ENCODE peak calls at places on chromosomes 5 and 9, in seven cellular contexts. X is left ventricle myocardium inferior, C is progenitor cell of endocrine pancreas, D is heart right ventricle, U is tibial artery, Z is fibroblast of mammary gland, Y is H9. M is an unnamed sample.

GRCh38 chr5:110956280-110956912 is 115.1 kb upstream of the TSLP start:
- DNase-seq in X (no peak), C (no peak), D (no peak), U (no peak), Z (no peak), Y (peak), M (no peak)

GRCh38 chr9:36217256-36217968 is 26.7 kb downstream of the CLTA start:
- DNase-seq in X (no peak), C (no peak), D (no peak), U (no peak), Z (no peak), Y (no peak), M (no peak)

GRCh38 chr5:52282647-52283046 is 505.1 kb upstream of the ITGA1 start:
- DNase-seq in X (no peak), C (no peak), D (no peak), U (no peak), Z (no peak), Y (no peak), M (no peak)

GRCh38 chr5:141492168-141492885 is 3.4 kb downstream of the PCDHGC5 start:
- DNase-seq in X (no peak), C (no peak), D (no peak), U (no peak), Z (no peak), Y (peak), M (no peak)

GRCh38 chr5:68450245-68450852 is 234.8 kb downstream of the PIK3R1 start:
- DNase-seq in X (no peak), C (no peak), D (no peak), U (no peak), Z (peak), Y (no peak), M (no peak)

GRCh38 chr5:59065551-59065950 is 482.7 kb downstream of the RAB3C start:
- DNase-seq in X (no peak), C (no peak), D (no peak), U (no peak), Z (peak), Y (no peak), M (no peak)

GRCh38 chr5:39624268-39624886 is 199.6 kb upstream of the DAB2 start:
- DNase-seq in X (no peak), C (no peak), D (no peak), U (no peak), Z (peak), Y (no peak), M (no peak)

GRCh38 chr9:90022474-90022873 is 417.7 kb downstream of the GADD45G start:
- DNase-seq in X (no peak), C (no peak), D (no peak), U (no peak), Z (no peak), Y (no peak), M (no peak)

GRCh38 chr5:18314192-18314778 is 680.0 kb downstream of the TAF11L14 start:
- DNase-seq in X (no peak), C (no peak), D (no peak), U (no peak), Z (peak), Y (no peak), M (no peak)

GRCh38 chr9:4226331-4227250 is 73.3 kb downstream of the GLIS3 start:
- DNase-seq in X (no peak), C (no peak), D (no peak), U (no peak), Z (no peak), Y (peak), M (no peak)

GRCh38 chr9:36317766-36318165 is 59.5 kb upstream of the GNE start:
- DNase-seq in X (peak), C (no peak), D (no peak), U (no peak), Z (no peak), Y (no peak), M (no peak)

GRCh38 chr5:160450164-160450932 is 28.7 kb downstream of the PTTG1 start:
- DNase-seq in X (no peak), C (no peak), D (no peak), U (no peak), Z (no peak), Y (no peak), M (no peak)

GRCh38 chr9:4762108-4762888 is 21.3 kb upstream of the AK3 start:
- DNase-seq in X (peak), C (peak), D (peak), U (peak), Z (peak), Y (peak), M (peak)

GRCh38 chr5:23507278-23507685 is at the start of gene PRDM9:
- DNase-seq in X (peak), C (no peak), D (peak), U (no peak), Z (peak), Y (peak), M (no peak)

GRCh38 chr5:120555345-120555744 is 91.2 kb downstream of the PRR16 start:
- DNase-seq in X (no peak), C (no peak), D (no peak), U (no peak), Z (no peak), Y (no peak), M (no peak)

GRCh38 chr5:123610665-123611406 is 98.9 kb downstream of the CSNK1G3 start:
- DNase-seq in X (no peak), C (no peak), D (peak), U (no peak), Z (peak), Y (no peak), M (no peak)

GRCh38 chr5:34412769-34413168 is 243.4 kb upstream of the RAI14 start:
- DNase-seq in X (no peak), C (no peak), D (no peak), U (no peak), Z (no peak), Y (no peak), M (no peak)

GRCh38 chr9:3769646-3770045 is 243.8 kb upstream of the RFX3 start:
- DNase-seq in X (no peak), C (no peak), D (no peak), U (no peak), Z (no peak), Y (no peak), M (no peak)

GRCh38 chr5:33370135-33370472 is 70.7 kb upstream of the TARS1 start:
- DNase-seq in X (no peak), C (no peak), D (no peak), U (peak), Z (peak), Y (no peak), M (no peak)

GRCh38 chr5:3035452-3035851 is 284.0 kb upstream of the IRX2 start:
- DNase-seq in X (no peak), C (no peak), D (no peak), U (no peak), Z (no peak), Y (no peak), M (no peak)

GRCh38 chr5:54148858-54149257 is 161.5 kb downstream of the ARL15 start:
- DNase-seq in X (no peak), C (no peak), D (no peak), U (no peak), Z (peak), Y (no peak), M (no peak)

GRCh38 chr9:81538929-81539716 is 150.2 kb downstream of the TLE1 start:
- DNase-seq in X (no peak), C (no peak), D (no peak), U (no peak), Z (no peak), Y (no peak), M (no peak)

GRCh38 chr5:88188458-88189132 is 80.0 kb downstream of the TMEM161B start:
- DNase-seq in X (no peak), C (no peak), D (no peak), U (no peak), Z (peak), Y (no peak), M (no peak)

GRCh38 chr5:125310749-125311148 is 564.3 kb upstream of the ZNF608 start:
- DNase-seq in X (no peak), C (no peak), D (no peak), U (no peak), Z (no peak), Y (no peak), M (no peak)

GRCh38 chr5:102911973-102912372 is 156.9 kb downstream of the PAM start:
- DNase-seq in X (no peak), C (no peak), D (no peak), U (no peak), Z (peak), Y (no peak), M (no peak)

GRCh38 chr9:105296889-105297288 is 52.4 kb downstream of the SLC44A1 start:
- DNase-seq in X (no peak), C (no peak), D (no peak), U (no peak), Z (peak), Y (no peak), M (no peak)

GRCh38 chr5:55853271-55853670 is 2.1 kb downstream of the IL31RA start:
- DNase-seq in X (no peak), C (no peak), D (no peak), U (no peak), Z (peak), Y (no peak), M (no peak)

GRCh38 chr5:88555658-88556057 is 287.0 kb upstream of the TMEM161B start:
- DNase-seq in X (no peak), C (no peak), D (no peak), U (no peak), Z (no peak), Y (peak), M (no peak)

GRCh38 chr5:153463806-153464205 is 26.7 kb upstream of the GRIA1 start:
- DNase-seq in X (no peak), C (no peak), D (no peak), U (no peak), Z (peak), Y (no peak), M (no peak)

GRCh38 chr9:133786936-133787748 is 49.0 kb upstream of the SARDH start:
- DNase-seq in X (no peak), C (no peak), D (no peak), U (no peak), Z (no peak), Y (no peak), M (no peak)

GRCh38 chr5:76601470-76601869 is 21.7 kb downstream of the F2RL2 start:
- DNase-seq in X (no peak), C (no peak), D (peak), U (no peak), Z (peak), Y (peak), M (no peak)

GRCh38 chr9:113269871-113270270 is 5.5 kb downstream of the CDC26 start:
- DNase-seq in X (no peak), C (no peak), D (no peak), U (no peak), Z (no peak), Y (no peak), M (no peak)

GRCh38 chr9:92734931-92735906 is 29.4 kb downstream of the BICD2 start:
- DNase-seq in X (no peak), C (no peak), D (no peak), U (no peak), Z (no peak), Y (peak), M (no peak)

GRCh38 chr5:78182838-78183237 is 111.7 kb downstream of the AP3B1 start:
- DNase-seq in X (no peak), C (no peak), D (no peak), U (no peak), Z (peak), Y (no peak), M (no peak)

GRCh38 chr9:75053869-75054268 is 25.8 kb upstream of the CARNMT1 start:
- DNase-seq in X (no peak), C (no peak), D (no peak), U (no peak), Z (no peak), Y (no peak), M (no peak)

GRCh38 chr5:160629007-160629402 is 207.3 kb downstream of the PTTG1 start:
- DNase-seq in X (no peak), C (no peak), D (no peak), U (no peak), Z (no peak), Y (no peak), M (no peak)

GRCh38 chr5:166369326-166369725 is 1922.1 kb upstream of the WWC1 start:
- DNase-seq in X (no peak), C (no peak), D (no peak), U (no peak), Z (no peak), Y (no peak), M (no peak)

DNA sequence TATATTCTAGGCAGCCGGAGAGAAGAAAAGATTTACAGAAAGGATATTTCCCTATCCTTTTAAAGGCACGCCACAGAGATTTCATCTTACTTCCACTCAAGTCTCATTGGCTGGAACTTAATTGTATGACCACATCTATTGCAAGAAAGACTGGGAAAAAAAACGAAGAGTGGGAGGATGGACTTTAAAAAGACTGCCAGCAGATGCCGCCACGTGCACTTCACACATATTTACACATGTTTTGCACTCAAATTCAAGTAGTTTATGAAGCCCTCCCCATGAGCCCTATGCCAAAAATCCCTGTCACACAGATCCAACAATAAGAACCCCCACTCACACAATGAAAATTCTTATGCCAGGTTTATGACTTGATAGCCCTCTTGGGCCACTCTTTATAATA is 138.5 kb upstream of the TYRP1 start:
- DNase-seq in X (no peak), C (no peak), D (no peak), U (no peak), Z (peak), Y (peak), M (no peak)
- TF ChIP-seq CTCF in X (peak), C (peak), D (no peak), U (no peak), Z (no peak), Y (peak), M (no peak)

DNA sequence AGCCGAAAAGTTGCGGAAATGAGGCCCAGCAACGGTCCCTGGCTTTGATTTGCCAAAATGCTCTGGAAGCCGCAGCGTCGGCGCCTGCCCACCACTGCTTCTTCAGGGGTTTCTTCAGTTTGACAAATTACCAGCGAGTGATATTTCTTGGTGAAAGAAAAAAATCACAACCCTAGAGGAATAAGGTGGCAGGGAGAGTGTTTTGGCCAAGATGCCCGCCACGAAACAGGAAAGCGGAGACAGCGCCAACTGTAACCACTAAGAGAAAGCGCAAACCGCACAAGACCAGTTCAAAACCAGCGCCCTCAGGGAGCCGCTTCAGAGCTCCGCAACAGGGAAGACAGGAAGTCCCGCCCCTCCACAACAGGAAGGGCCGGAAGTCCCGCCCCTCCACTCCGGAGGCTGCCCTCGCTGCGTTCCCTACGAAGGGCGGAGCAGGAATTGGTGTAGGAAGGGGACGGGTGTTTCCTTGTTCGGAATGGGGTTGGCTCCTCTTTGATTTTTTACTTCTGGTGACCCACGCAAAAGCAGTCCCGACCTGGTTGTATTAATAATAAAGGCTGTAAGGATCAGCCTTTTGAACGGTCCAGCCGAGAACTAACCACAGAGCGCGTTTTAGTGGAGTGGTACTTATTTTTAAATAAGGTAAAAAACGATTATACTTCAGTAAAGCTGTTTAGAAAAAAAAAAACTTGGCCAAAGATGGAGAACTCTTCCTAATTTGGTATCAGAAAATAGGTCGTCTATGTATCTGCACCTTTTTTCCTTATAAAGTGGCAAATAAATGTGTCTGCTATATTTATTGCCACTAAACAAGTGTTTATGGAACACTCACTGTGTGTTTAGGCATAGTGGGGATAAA is at the start of gene C5orf34:
- DNase-seq in X (peak), C (peak), D (peak), U (peak), Z (peak), Y (peak), M (peak)
- TF ChIP-seq CTCF in X (no peak), C (no peak), D (no peak), U (no peak), Z (no peak), Y (no peak), M (no peak)

GRCh38 chr5:35600591-35600990 is 17.1 kb upstream of the SPEF2 start:
- DNase-seq in X (no peak), C (no peak), D (no peak), U (no peak), Z (no peak), Y (no peak), M (no peak)

GRCh38 chr5:35593338-35593737 is 24.3 kb upstream of the SPEF2 start:
- DNase-seq in X (no peak), C (no peak), D (no peak), U (no peak), Z (no peak), Y (no peak), M (no peak)

GRCh38 chr5:35598707-35599370 is 18.8 kb upstream of the SPEF2 start:
- DNase-seq in X (no peak), C (no peak), D (no peak), U (no peak), Z (no peak), Y (peak), M (no peak)
- TF ChIP-seq CTCF in X (no peak), C (peak), D (no peak), U (no peak), Z (no peak), Y (peak), M (no peak)

DNA sequence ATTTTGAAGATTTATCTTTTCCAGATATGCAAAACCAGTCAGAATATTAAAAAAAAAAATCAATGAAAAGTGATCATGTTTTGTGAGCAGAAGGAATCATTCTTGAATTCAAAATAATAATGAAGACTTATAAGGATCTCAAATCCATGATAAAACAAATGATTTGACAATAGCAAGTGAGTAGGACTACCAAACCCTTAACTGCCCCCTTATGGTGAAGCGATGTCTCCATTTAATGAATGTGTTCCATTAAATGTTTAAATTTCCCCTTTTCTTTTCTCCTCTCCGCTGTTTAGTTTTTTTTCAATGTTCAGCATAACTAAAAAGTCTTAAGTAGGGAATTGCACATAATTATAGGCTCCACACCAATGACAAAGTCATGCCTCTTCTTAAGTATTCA is 12.2 kb upstream of the MARCHF3 start:
- DNase-seq in X (no peak), C (no peak), D (no peak), U (no peak), Z (peak), Y (no peak), M (no peak)
- TF ChIP-seq CTCF in X (peak), C (no peak), D (peak), U (peak), Z (peak), Y (peak), M (no peak)

GRCh38 chr5:5570646-5571045 is 148.2 kb downstream of the ICE1 start:
- DNase-seq in X (no peak), C (no peak), D (no peak), U (no peak), Z (no peak), Y (no peak), M (no peak)

GRCh38 chr5:5572983-5573797 is 150.7 kb downstream of the ICE1 start:
- DNase-seq in X (peak), C (no peak), D (peak), U (no peak), Z (no peak), Y (no peak), M (no peak)

GRCh38 chr5:5575461-5575860 is 153.0 kb downstream of the ICE1 start:
- DNase-seq in X (no peak), C (no peak), D (no peak), U (no peak), Z (no peak), Y (no peak), M (no peak)

GRCh38 chr5:5573798-5574380 is 151.4 kb downstream of the ICE1 start:
- DNase-seq in X (no peak), C (no peak), D (no peak), U (no peak), Z (no peak), Y (no peak), M (no peak)

GRCh38 chr5:5572010-5572982 is 149.8 kb downstream of the ICE1 start:
- DNase-seq in X (peak), C (no peak), D (peak), U (peak), Z (peak), Y (peak), M (no peak)
- TF ChIP-seq CTCF in X (no peak), C (no peak), D (no peak), U (no peak), Z (no peak), Y (no peak), M (no peak)

GRCh38 chr9:96222132-96222531 is 79.8 kb downstream of the HSD17B3 start:
- DNase-seq in X (no peak), C (no peak), D (no peak), U (no peak), Z (peak), Y (no peak), M (no peak)

GRCh38 chr9:96218821-96219614 is 83.0 kb downstream of the HSD17B3 start:
- DNase-seq in X (no peak), C (no peak), D (no peak), U (peak), Z (no peak), Y (peak), M (no peak)

GRCh38 chr9:96217358-96217755 is 84.6 kb downstream of the HSD17B3 start:
- DNase-seq in X (peak), C (no peak), D (no peak), U (peak), Z (no peak), Y (no peak), M (no peak)

GRCh38 chr9:96217756-96218693 is 84.0 kb downstream of the HSD17B3 start:
- DNase-seq in X (peak), C (peak), D (peak), U (peak), Z (peak), Y (peak), M (peak)

DNA sequence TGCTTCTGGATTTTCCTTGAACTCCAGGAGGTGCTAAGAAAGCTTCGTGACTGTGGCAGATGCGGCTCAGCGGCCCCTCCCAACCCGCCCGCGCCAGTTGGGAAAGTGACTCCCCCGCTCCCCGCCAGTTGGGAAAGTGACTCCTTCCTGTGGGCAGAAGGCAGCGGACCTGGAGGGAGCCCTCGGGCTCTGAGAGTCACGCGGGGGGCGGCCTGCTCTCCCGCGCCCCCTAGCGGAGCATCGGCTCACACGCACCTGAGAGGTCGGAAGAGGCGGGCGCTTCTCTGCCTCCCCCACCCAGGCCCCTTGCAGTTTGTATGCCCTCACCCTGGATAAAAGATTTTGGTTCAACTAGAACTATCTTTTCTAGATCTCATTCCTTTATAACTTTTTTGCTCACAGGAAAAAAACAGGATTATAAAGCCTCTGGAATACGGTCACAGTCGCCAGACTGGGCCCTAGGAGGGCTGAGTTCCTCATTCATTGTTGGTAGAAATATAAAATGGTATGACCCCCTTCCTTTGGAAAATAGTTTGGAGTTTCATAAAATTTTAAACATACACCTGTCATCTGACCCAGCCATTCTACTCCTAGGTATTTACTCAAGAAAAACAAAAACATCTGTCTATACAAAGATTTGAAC is 82.2 kb downstream of the HSD17B3 start:
- DNase-seq in X (peak), C (no peak), D (peak), U (peak), Z (peak), Y (peak), M (peak)
- TF ChIP-seq CTCF in X (peak), C (peak), D (peak), U (peak), Z (peak), Y (peak), M (peak)